ENCODE peak calls at places on chromosomes 12 and 14, in five cellular contexts. C is epithelial cell of proximal tubule, T is upper lobe of right lung, P is ovary, D is colonic mucosa. Y is an unnamed sample.

GRCh38 chr12:110352401-110352800 is 51.1 kb downstream of the ANAPC7 start:
- DNase-seq in T (no peak), P (no peak), D (no peak), C (no peak), Y (no peak)

GRCh38 chr14:69428289-69428998 is 30.0 kb downstream of the SLC39A9 start:
- DNase-seq in T (no peak), D (no peak), P (no peak), C (no peak), Y (peak; percentile 12)

GRCh38 chr14:53355581-53356112 is 202.5 kb upstream of the DDHD1 start:
- DNase-seq in C (no peak), D (no peak), T (no peak), P (peak; percentile 12), Y (no peak)

GRCh38 chr12:115960-116915 is 49.7 kb downstream of the IQSEC3 start:
- DNase-seq in P (no peak), C (no peak), D (no peak), T (no peak), Y (no peak)

GRCh38 chr14:89787525-89787924 is 167.0 kb downstream of the EFCAB11 start:
- DNase-seq in P (no peak), T (no peak), D (no peak), C (no peak), Y (no peak)

GRCh38 chr12:123990512-123990911 is 17.5 kb downstream of the ZNF664 start:
- DNase-seq in T (no peak), P (no peak), D (no peak), C (no peak), Y (peak; percentile 25)

GRCh38 chr12:52651726-52652261 is at the start of gene KRT2:
- DNase-seq in T (no peak), C (no peak), D (no peak), P (no peak), Y (no peak)

GRCh38 chr12:68067762-68068376 is 78.6 kb downstream of the IFNG-AS1 start:
- DNase-seq in P (no peak), D (no peak), C (no peak), T (no peak), Y (no peak)

GRCh38 chr14:75185251-75186040 is 9.0 kb upstream of the TMED10 start:
- DNase-seq in D (no peak), T (no peak), C (no peak), P (no peak), Y (no peak)

GRCh38 chr14:79275367-79275655 is 936.0 kb downstream of the DIO2 start:
- DNase-seq in P (no peak), D (no peak), T (no peak), C (no peak), Y (no peak)

GRCh38 chr14:50937325-50937724 is 7.0 kb downstream of the PYGL start:
- DNase-seq in D (no peak), C (no peak), T (no peak), P (no peak), Y (no peak)

GRCh38 chr12:121579981-121580868 is 598 bp downstream of the KDM2B start:
- DNase-seq in D (peak; percentile 86), C (no peak), P (peak; percentile 65), T (peak; percentile 89), Y (peak; percentile 79)

GRCh38 chr12:1838223-1838993 is 18.0 kb downstream of the LRTM2 start:
- DNase-seq in P (no peak), D (no peak), T (peak; percentile 46), C (no peak), Y (no peak)

GRCh38 chr12:115232455-115233156 is 548.6 kb upstream of the TBX3 start:
- DNase-seq in P (no peak), D (no peak), C (no peak), T (no peak), Y (no peak)

GRCh38 chr12:32483499-32483898 is 84.1 kb downstream of the FGD4 start:
- DNase-seq in T (no peak), P (no peak), C (no peak), D (no peak), Y (no peak)

GRCh38 chr12:118813778-118814359 is 167.5 kb upstream of the SRRM4 start:
- DNase-seq in D (no peak), T (no peak), C (no peak), P (no peak), Y (no peak)

GRCh38 chr12:114799574-114800487 is 115.9 kb upstream of the TBX3 start:
- DNase-seq in P (peak; percentile 85), T (peak; percentile 68), C (no peak), D (peak; percentile 22), Y (peak; percentile 83)

GRCh38 chr14:88069677-88070076 is 64.7 kb downstream of the GPR65 start:
- DNase-seq in D (no peak), P (no peak), T (no peak), C (no peak), Y (no peak)

GRCh38 chr12:101612162-101612916 is 17.6 kb downstream of the MYBPC1 start:
- DNase-seq in C (peak; percentile 16), P (no peak), D (no peak), T (no peak), Y (no peak)

GRCh38 chr14:102798926-102799325 is 21.7 kb downstream of the TRAF3 start:
- DNase-seq in P (no peak), D (no peak), T (no peak), C (no peak), Y (no peak)

GRCh38 chr12:32546272-32546671 is 132.8 kb upstream of the DNM1L start:
- DNase-seq in P (no peak), C (no peak), D (no peak), T (no peak), Y (no peak)

GRCh38 chr14:99809376-99809775 is 16.2 kb downstream of the EML1 start:
- DNase-seq in T (no peak), D (peak; percentile 44), C (no peak), P (peak; percentile 53), Y (peak; percentile 31)

GRCh38 chr12:108696111-108696995 is 35.0 kb downstream of the CORO1C start:
- DNase-seq in P (peak; percentile 50), D (no peak), C (peak; percentile 61), T (no peak), Y (no peak)

GRCh38 chr12:111457071-111457470 is 51.3 kb downstream of the SH2B3 start:
- DNase-seq in D (no peak), P (no peak), T (no peak), C (no peak), Y (no peak)

GRCh38 chr14:92540472-92541048 is 27.0 kb downstream of the RIN3 start:
- DNase-seq in P (peak; percentile 93), D (peak; percentile 92), T (peak; percentile 86), C (peak; percentile 93), Y (peak; percentile 65)

GRCh38 chr12:130880411-130880885 is 8.6 kb downstream of the RAN start:
- DNase-seq in C (no peak), D (no peak), T (no peak), P (no peak), Y (no peak)

GRCh38 chr12:50058743-50059312 is 1.4 kb downstream of the ASIC1 start:
- DNase-seq in P (no peak), C (no peak), D (no peak), T (no peak), Y (no peak)

GRCh38 chr14:56002876-56003625 is 115.2 kb upstream of the PELI2 start:
- DNase-seq in C (no peak), D (no peak), P (no peak), T (no peak), Y (no peak)

GRCh38 chr14:76917158-76917596 is 91.0 kb downstream of the LRRC74A start:
- DNase-seq in P (no peak), D (peak; percentile 77), T (no peak), C (no peak), Y (peak; percentile 71)

DNA sequence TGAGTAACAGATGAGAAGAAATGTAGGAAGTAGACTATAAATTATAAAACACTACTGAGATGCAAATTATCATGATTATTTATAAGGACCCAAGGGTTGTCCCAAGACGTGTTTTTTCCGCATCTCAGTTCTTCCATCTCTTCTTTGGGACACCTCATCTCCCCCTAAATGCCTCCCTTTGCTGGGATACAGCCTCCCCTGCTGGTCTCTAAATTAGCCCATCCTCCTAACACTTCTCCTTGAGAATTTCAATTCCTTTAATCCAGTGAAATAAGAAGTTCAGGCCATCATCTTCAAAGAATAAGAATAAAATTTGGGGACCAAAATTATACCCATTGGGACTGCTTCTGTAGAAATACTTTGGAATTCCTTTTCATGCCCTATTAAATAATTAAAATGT is 667.0 kb downstream of the BCL11B start:
- DNase-seq in T (no peak), D (no peak), C (no peak), P (no peak), Y (no peak)
- H3K4me3 ChIP-seq in T (no peak overlapping the region), D (no peak overlapping the region), C (no peak overlapping the region), P (no peak overlapping the region), Y (no peak overlapping the region)

GRCh38 chr14:96052541-96053105 is 13.5 kb downstream of the C14orf132 start:
- DNase-seq in D (no peak), C (no peak), P (no peak), T (no peak), Y (no peak)
- H3K4me3 ChIP-seq in D (no peak overlapping the region), C (no peak overlapping the region), P (no peak overlapping the region), T (no peak overlapping the region), Y (no peak overlapping the region)

GRCh38 chr12:57765003-57765697 is 1.7 kb downstream of the CYP27B1 start:
- DNase-seq in D (peak; percentile 60), T (peak; percentile 79), P (no peak), C (no peak), Y (peak; percentile 49)
- H3K4me3 ChIP-seq in D (peak overlapping the region; percentile 47), T (peak overlapping the region; percentile 54), P (peak overlapping the region; percentile 6), C (peak overlapping the region; percentile 47), Y (peak overlapping the region; percentile 16)

GRCh38 chr12:57476993-57477709 is 2.5 kb downstream of the ARHGAP9 start:
- DNase-seq in D (no peak), P (no peak), C (no peak), T (no peak), Y (no peak)

GRCh38 chr12:57476162-57476992 is 3.3 kb downstream of the ARHGAP9 start:
- DNase-seq in C (no peak), D (no peak), P (no peak), T (peak; percentile 78), Y (no peak)

GRCh38 chr12:57479376-57480115 is at the start of gene ARHGAP9:
- DNase-seq in P (no peak), D (no peak), C (no peak), T (no peak), Y (no peak)

GRCh38 chr12:57479043-57479375 is 657 bp downstream of the ARHGAP9 start:
- DNase-seq in C (no peak), T (no peak), P (no peak), D (no peak), Y (no peak)

DNA sequence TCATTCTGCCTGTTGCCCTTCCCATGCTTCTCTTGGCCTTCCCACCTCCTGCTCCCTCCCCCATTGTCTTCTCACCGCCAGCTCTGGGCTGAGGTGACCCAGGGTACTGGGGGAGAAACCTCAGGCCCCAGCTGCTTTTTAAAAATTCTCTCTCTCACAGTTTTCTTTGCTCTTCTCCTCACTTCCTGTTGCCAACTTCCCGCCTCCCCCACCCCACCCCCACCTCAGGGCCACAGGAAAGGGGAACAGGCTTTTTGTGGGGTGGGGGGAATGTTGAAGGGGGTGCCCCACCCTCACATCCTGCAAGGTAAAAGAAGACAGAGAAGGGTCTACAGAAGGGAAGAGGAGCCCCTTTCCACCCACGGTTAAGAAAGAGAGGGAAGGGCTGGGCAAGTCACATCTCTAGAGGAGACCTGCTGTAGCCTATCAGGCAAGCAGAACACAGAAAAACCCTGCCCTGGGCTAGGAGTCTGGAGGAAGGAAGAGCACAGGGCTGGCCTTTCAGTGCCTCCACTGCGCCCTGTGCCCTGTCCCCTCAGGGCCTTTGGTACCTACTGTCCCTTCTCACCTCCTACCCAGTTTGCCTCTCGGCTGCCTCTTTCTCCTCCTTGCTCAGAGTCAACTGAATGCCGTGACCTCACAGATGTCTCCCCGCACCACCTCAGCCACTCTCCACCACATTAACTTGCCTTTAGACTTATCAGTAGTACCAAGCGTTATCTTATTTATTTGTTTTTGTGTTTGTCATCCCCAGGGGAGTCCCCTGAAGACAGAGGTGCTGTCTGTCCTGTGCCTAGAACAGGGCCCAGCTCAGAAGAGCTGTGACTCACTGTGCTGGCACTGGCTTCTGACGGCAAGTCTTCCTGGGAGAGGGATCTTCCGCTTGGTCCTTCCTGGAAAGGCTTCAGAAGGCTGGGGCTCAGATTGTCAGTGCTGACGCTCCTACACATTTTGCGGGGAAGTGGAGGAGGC is 1.7 kb downstream of the ARHGAP9 start:
- DNase-seq in T (no peak), D (no peak), P (no peak), C (no peak), Y (no peak)
- H3K4me3 ChIP-seq in T (peak overlapping the region; percentile 46), D (peak overlapping the region; percentile 30), P (no peak overlapping the region), C (no peak overlapping the region), Y (no peak overlapping the region)